ENCODE peak calls at places on chromosomes 6 and 20, in nine cellular contexts. R, F, P, O, S, A, Q, C and G are unnamed samples.
A peak's percentile ranks its signal among the peaks of the same experiment; 100 is the strongest.

GRCh38 chr6:33176906-33177305 is 15.4 kb downstream of the COL11A2 start:
- DNase-seq in R (no peak), F (no peak), P (no peak), O (no peak), S (no peak), A (no peak), Q (no peak), C (no peak), G (no peak)

GRCh38 chr6:7615611-7616383 is 25.8 kb downstream of the SNRNP48 start:
- DNase-seq in R (peak; percentile 80), F (peak; percentile 52), P (peak; percentile 30), O (no peak), S (peak; percentile 64), A (no peak), Q (peak; percentile 82), C (no peak), G (peak; percentile 68)

GRCh38 chr6:26045046-26045938 is 41.9 kb upstream of the HFE start:
- DNase-seq in R (peak; percentile 96), F (peak; percentile 97), P (peak; percentile 97), O (peak; percentile 93), S (no peak), A (peak; percentile 95), Q (peak; percentile 97), C (peak; percentile 91), G (peak; percentile 92)

GRCh38 chr6:107215334-107215733 is 100.0 kb upstream of the BEND3 start:
- DNase-seq in R (no peak), F (no peak), P (no peak), O (no peak), S (no peak), A (no peak), Q (no peak), C (no peak), G (no peak)

GRCh38 chr20:41432620-41433602 is 66.3 kb upstream of the EMILIN3 start:
- DNase-seq in R (peak; percentile 29), F (no peak), P (no peak), O (no peak), S (no peak), A (no peak), Q (no peak), C (no peak), G (no peak)

GRCh38 chr6:52560462-52560861 is 16.4 kb downstream of the TRAM2 start:
- DNase-seq in R (peak; percentile 36), F (peak; percentile 71), P (no peak), O (no peak), S (no peak), A (no peak), Q (peak; percentile 46), C (no peak), G (no peak)

GRCh38 chr6:22227824-22228610 is 68.8 kb downstream of the PRL start:
- DNase-seq in R (no peak), F (no peak), P (no peak), O (no peak), S (no peak), A (no peak), Q (peak; percentile 23), C (no peak), G (no peak)

GRCh38 chr6:27452496-27452897 is 20.4 kb downstream of the ZNF184 start:
- DNase-seq in R (peak; percentile 20), F (peak; percentile 8), P (no peak), O (no peak), S (no peak), A (no peak), Q (peak; percentile 26), C (no peak), G (peak; percentile 9)

GRCh38 chr20:48850257-48850656 is 22.5 kb upstream of the PREX1 start:
- DNase-seq in R (no peak), F (no peak), P (no peak), O (no peak), S (no peak), A (no peak), Q (no peak), C (no peak), G (no peak)

GRCh38 chr6:139204978-139205377 is 70.1 kb downstream of the HECA start:
- DNase-seq in R (no peak), F (no peak), P (no peak), O (no peak), S (no peak), A (no peak), Q (no peak), C (no peak), G (no peak)

GRCh38 chr6:135535989-135536414 is 38.5 kb upstream of the AHI1 start:
- DNase-seq in R (peak; percentile 96), F (peak; percentile 76), P (peak; percentile 33), O (no peak), S (peak; percentile 53), A (no peak), Q (peak; percentile 90), C (no peak), G (peak; percentile 68)

GRCh38 chr20:3819413-3820047 is 817 bp upstream of the AP5S1 start:
- DNase-seq in R (no peak), F (no peak), P (no peak), O (no peak), S (no peak), A (no peak), Q (no peak), C (no peak), G (no peak)

GRCh38 chr6:30740993-30741784 is 1.3 kb downstream of the FLOT1 start:
- DNase-seq in R (peak; percentile 22), F (no peak), P (no peak), O (no peak), S (no peak), A (no peak), Q (peak; percentile 65), C (no peak), G (peak; percentile 38)
- TF ChIP-seq CTCF in R (no peak), F (peak; percentile 26), P (no peak), O (no peak), S (no peak), A (no peak), Q (no peak), C (no peak), G (no peak)

DNA sequence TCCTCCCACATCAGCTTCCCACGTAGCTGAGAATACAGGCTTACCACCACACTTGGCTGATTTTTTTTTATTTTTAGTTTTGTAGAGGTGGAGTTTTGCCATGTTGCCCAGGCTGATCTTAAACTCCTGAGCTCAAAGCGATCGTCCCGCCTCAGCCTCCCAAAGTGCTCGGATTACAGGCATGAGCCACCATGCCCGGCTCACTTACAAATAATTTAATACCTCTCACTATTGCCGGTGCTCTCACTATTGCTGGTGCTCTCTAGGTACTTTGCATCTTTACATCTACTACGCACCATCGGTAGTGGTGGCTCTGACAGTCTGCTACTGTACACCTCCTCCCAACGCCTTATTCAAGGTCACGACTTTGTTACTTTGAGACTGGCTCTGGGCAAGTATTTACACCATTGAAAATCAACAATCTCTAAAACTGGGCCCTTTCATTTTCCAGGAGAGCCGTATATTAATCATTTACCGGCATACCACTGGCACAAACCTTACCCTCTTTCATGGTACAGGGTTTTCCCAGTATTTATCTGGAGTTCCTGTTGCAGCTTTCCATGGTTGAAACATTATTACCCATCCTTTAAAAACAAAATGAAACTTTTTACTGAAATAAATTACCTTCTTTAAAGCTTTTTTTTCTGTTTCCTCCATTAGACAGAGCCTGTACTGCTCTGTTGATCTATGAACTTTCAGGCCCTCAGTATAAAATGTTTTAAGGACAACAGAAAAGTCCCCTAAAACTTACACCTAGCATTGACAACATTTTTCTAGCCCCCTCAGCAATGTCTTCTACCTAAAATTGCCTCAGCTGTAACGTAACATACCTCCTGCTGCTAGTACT is 259.6 kb upstream of the PLCB4 start:
- DNase-seq in R (no peak), F (no peak), P (no peak), O (no peak), S (no peak), A (no peak), Q (no peak), C (no peak), G (no peak)
- H3K4me3 ChIP-seq in R (no peak overlapping the region), F (no peak overlapping the region), P (no peak overlapping the region), O (no peak overlapping the region), S (no peak overlapping the region), A (no peak overlapping the region), Q (no peak overlapping the region), C (no peak overlapping the region), G (no peak overlapping the region)

DNA sequence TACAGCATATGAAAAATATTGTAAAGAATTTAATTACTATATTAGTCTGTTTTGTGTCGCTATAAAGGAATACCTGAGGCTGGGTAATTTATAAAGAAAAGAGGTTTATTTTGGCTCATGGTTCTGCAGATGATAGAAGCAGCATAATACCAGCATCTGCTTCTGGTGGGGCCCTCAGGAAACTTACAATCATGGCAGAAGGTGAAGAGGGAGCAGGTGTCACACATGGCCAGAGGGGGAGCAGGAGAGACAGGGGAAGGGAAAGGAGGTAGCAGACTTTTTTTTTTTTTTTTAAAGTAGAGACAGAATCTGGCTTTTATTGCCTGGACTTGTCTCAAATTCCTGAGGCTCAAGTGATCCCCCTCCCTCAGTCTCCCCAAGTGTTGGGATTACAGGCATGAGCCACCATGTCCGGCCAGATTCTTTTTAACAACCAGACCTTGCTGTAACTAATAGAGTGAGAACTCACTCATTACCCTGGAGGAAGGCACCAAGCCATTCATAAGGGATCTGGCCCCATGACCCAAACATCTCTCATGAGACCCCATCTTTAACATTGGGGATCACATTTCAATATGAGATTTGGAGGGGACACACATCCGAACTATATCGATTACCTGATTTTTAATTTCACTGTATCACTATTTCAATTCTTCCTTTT is 64.6 kb downstream of the MAN1A1 start:
- DNase-seq in R (peak; percentile 31), F (no peak), P (no peak), O (no peak), S (no peak), A (no peak), Q (no peak), C (no peak), G (peak; percentile 22)
- TF ChIP-seq CTCF in R (peak; percentile 53), F (peak; percentile 48), P (peak; percentile 18), O (no peak), S (peak; percentile 8), A (no peak), Q (peak; percentile 13), C (no peak), G (peak; percentile 31)

GRCh38 chr6:5469101-5469846 is 208.0 kb downstream of the FARS2 start:
- DNase-seq in R (no peak), F (no peak), P (no peak), O (no peak), S (peak; percentile 67), A (no peak), Q (no peak), C (no peak), G (no peak)

GRCh38 chr6:5472583-5472982 is 211.3 kb downstream of the FARS2 start:
- DNase-seq in R (no peak), F (no peak), P (no peak), O (no peak), S (no peak), A (no peak), Q (no peak), C (no peak), G (no peak)

GRCh38 chr6:5468586-5468985 is 207.3 kb downstream of the FARS2 start:
- DNase-seq in R (peak; percentile 38), F (no peak), P (no peak), O (no peak), S (no peak), A (no peak), Q (peak; percentile 24), C (no peak), G (no peak)

GRCh38 chr6:5471637-5472430 is 210.5 kb downstream of the FARS2 start:
- DNase-seq in R (no peak), F (no peak), P (no peak), O (no peak), S (no peak), A (no peak), Q (no peak), C (no peak), G (no peak)

DNA sequence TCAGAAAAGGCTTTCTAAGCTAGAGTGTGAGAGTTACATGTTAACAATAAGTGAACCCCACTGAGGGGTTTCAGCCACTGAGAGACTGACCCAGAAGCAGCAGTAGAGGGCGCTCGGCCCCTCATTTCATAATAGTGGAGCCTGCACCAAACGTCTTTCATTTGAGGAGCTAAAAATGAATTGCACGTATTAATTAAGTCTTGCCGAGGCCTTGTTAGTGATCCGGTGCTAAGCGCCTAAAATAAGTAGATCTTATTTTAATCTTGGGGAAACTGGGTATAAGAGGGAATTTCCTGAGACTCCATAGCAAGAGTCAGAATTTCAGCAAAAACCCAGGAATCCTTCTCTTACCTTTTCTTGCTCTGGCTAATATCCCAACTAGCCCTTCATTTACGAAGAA is 209.7 kb downstream of the FARS2 start:
- DNase-seq in R (peak; percentile 83), F (peak; percentile 73), P (peak; percentile 30), O (no peak), S (peak; percentile 78), A (no peak), Q (peak; percentile 69), C (peak; percentile 36), G (peak; percentile 59)
- H3K4me3 ChIP-seq in R (peak overlapping the region; percentile 17), F (no peak overlapping the region), P (no peak overlapping the region), O (no peak overlapping the region), S (no peak overlapping the region), A (no peak overlapping the region), Q (no peak overlapping the region), C (no peak overlapping the region), G (no peak overlapping the region)